ENCODE peak calls at places on chromosome 17, in seven cellular contexts. R, O, T, U, V, K and X are unnamed samples. For H3K4me1, the result is how much of the 10 kb centered on the place peaks cover.

GRCh38 chr17:82432017-82432416 is 13.6 kb upstream of the OGFOD3 start:
- ATAC-seq in R (no peak), O (no peak), T (no peak), U (no peak), V (no peak), K (no peak), X (no peak)

GRCh38 chr17:82679586-82680465 is 18.7 kb downstream of the RAB40B start:
- ATAC-seq in R (no peak), O (peak), T (no peak), U (no peak), V (peak), K (peak), X (no peak)

GRCh38 chr17:80593171-80593570 is 48.5 kb downstream of the RPTOR start:
- ATAC-seq in R (no peak), O (no peak), T (no peak), U (no peak), V (no peak), K (no peak), X (no peak)

GRCh38 chr17:69437475-69437874 is 23.0 kb downstream of the MAP2K6 start:
- ATAC-seq in R (no peak), O (no peak), T (no peak), U (no peak), V (no peak), K (no peak), X (no peak)

GRCh38 chr17:33284022-33284421 is 9.1 kb downstream of the ASIC2 start:
- ATAC-seq in R (peak), O (peak), T (peak), U (no peak), V (peak), K (no peak), X (peak)

GRCh38 chr17:35213412-35213925 is 19.3 kb upstream of the SLC35G3 start:
- ATAC-seq in R (peak), O (no peak), T (no peak), U (peak), V (no peak), K (no peak), X (no peak)

GRCh38 chr17:82599674-82600661 is 48.3 kb downstream of the WDR45B start:
- ATAC-seq in R (no peak), O (peak), T (no peak), U (no peak), V (peak), K (no peak), X (no peak)

GRCh38 chr17:7836596-7837374 is 2.8 kb downstream of the KDM6B start:
- ATAC-seq in R (peak), O (peak), T (peak), U (peak), V (peak), K (peak), X (peak)

GRCh38 chr17:69547230-69547629 is 132.7 kb downstream of the MAP2K6 start:
- ATAC-seq in R (no peak), O (no peak), T (no peak), U (no peak), V (no peak), K (no peak), X (no peak)

GRCh38 chr17:29546085-29546484 is 20.8 kb downstream of the ABHD15 start:
- ATAC-seq in R (no peak), O (no peak), T (no peak), U (no peak), V (peak), K (peak), X (no peak)

GRCh38 chr17:34261568-34261967 is 6.5 kb downstream of the CCL2 start:
- ATAC-seq in R (no peak), O (no peak), T (no peak), U (no peak), V (no peak), K (no peak), X (no peak)

GRCh38 chr17:18176152-18176551 is 7.5 kb upstream of the ALKBH5 start:
- ATAC-seq in R (no peak), O (no peak), T (peak), U (no peak), V (no peak), K (no peak), X (no peak)

GRCh38 chr17:74305865-74306654 is 20.0 kb upstream of the KIF19 start:
- ATAC-seq in R (no peak), O (no peak), T (no peak), U (no peak), V (no peak), K (no peak), X (no peak)

GRCh38 chr17:38660097-38661026 is 14.4 kb downstream of the EPOP start:
- ATAC-seq in R (no peak), O (no peak), T (peak), U (no peak), V (no peak), K (no peak), X (no peak)

GRCh38 chr17:10286324-10286723 is 86.5 kb downstream of the MYH13 start:
- ATAC-seq in R (no peak), O (no peak), T (peak), U (no peak), V (no peak), K (no peak), X (no peak)

GRCh38 chr17:74148446-74148845 is 55.0 kb upstream of the RPL38 start:
- ATAC-seq in R (no peak), O (no peak), T (no peak), U (no peak), V (no peak), K (no peak), X (no peak)

GRCh38 chr17:59479141-59479540 is 86.3 kb upstream of the DHX40 start:
- ATAC-seq in R (no peak), O (peak), T (no peak), U (no peak), V (no peak), K (no peak), X (no peak)

GRCh38 chr17:44012391-44012790 is 2.4 kb downstream of the TMEM101 start:
- ATAC-seq in R (no peak), O (no peak), T (no peak), U (no peak), V (no peak), K (peak), X (no peak)

GRCh38 chr17:39404542-39405378 is 3.3 kb upstream of the FBXL20 start:
- ATAC-seq in R (no peak), O (no peak), T (no peak), U (no peak), V (peak), K (no peak), X (no peak)

GRCh38 chr17:27846042-27846655 is 45.8 kb upstream of the NOS2 start:
- ATAC-seq in R (no peak), O (no peak), T (no peak), U (no peak), V (no peak), K (no peak), X (no peak)

GRCh38 chr17:41810659-41811548 is 845 bp downstream of the P3H4 start:
- ATAC-seq in R (no peak), O (peak), T (no peak), U (no peak), V (no peak), K (no peak), X (peak)

GRCh38 chr17:50102164-50102991 is 7.2 kb downstream of the PDK2 start:
- ATAC-seq in R (peak), O (peak), T (peak), U (peak), V (peak), K (peak), X (peak)

GRCh38 chr17:80095844-80096475 is 5.4 kb upstream of the GAA start:
- ATAC-seq in R (no peak), O (peak), T (no peak), U (no peak), V (no peak), K (no peak), X (no peak)

GRCh38 chr17:83126275-83126930 is 47.0 kb downstream of the METRNL start:
- ATAC-seq in R (no peak), O (peak), T (peak), U (no peak), V (no peak), K (no peak), X (no peak)

GRCh38 chr17:73546770-73547345 is 97.4 kb downstream of the SDK2 start:
- ATAC-seq in R (peak), O (peak), T (peak), U (no peak), V (peak), K (peak), X (no peak)

GRCh38 chr17:57211010-57211411 is 45.3 kb upstream of the MSI2 start:
- ATAC-seq in R (no peak), O (peak), T (no peak), U (no peak), V (peak), K (no peak), X (no peak)

GRCh38 chr17:21228111-21228510 is 14.2 kb upstream of the TMEM11 start:
- ATAC-seq in R (no peak), O (peak), T (no peak), U (no peak), V (no peak), K (peak), X (no peak)

GRCh38 chr17:69800870-69801269 is 274.2 kb upstream of the KCNJ16 start:
- ATAC-seq in R (no peak), O (no peak), T (no peak), U (no peak), V (no peak), K (no peak), X (no peak)

GRCh38 chr17:75589919-75590303 is 2.3 kb downstream of the MYO15B start:
- ATAC-seq in R (no peak), O (no peak), T (no peak), U (peak), V (no peak), K (no peak), X (no peak)

GRCh38 chr17:27800522-27800921 is at the start of gene NOS2:
- ATAC-seq in R (no peak), O (no peak), T (no peak), U (no peak), V (no peak), K (peak), X (no peak)

GRCh38 chr17:80785477-80786178 is 206.0 kb upstream of the CHMP6 start:
- ATAC-seq in R (peak), O (no peak), T (no peak), U (no peak), V (no peak), K (no peak), X (no peak)

GRCh38 chr17:40345161-40346034 is 19.1 kb downstream of the GJD3 start:
- ATAC-seq in R (peak), O (peak), T (peak), U (peak), V (peak), K (peak), X (peak)

GRCh38 chr17:50881182-50881581 is 15.0 kb upstream of the TOB1 start:
- ATAC-seq in R (no peak), O (no peak), T (no peak), U (no peak), V (no peak), K (no peak), X (no peak)

GRCh38 chr17:61391595-61392291 is 7.9 kb upstream of the TBX2 start:
- ATAC-seq in R (no peak), O (no peak), T (no peak), U (no peak), V (no peak), K (no peak), X (no peak)

GRCh38 chr17:73624496-73624988 is 19.7 kb downstream of the SDK2 start:
- ATAC-seq in R (no peak), O (no peak), T (no peak), U (no peak), V (no peak), K (no peak), X (no peak)

GRCh38 chr17:2262146-2262587 is 41.4 kb downstream of the SMG6 start:
- ATAC-seq in R (no peak), O (no peak), T (peak), U (no peak), V (peak), K (no peak), X (peak)

GRCh38 chr17:77374170-77374936 is 233.6 kb downstream of the SEC14L1 start:
- ATAC-seq in R (peak), O (peak), T (peak), U (peak), V (no peak), K (peak), X (peak)
- TF ChIP-seq CTCF in R (no peak), O (peak), T (peak), U (peak), V (no peak), K (peak), X (no peak)

GRCh38 chr17:65035191-65035590 is 21.3 kb downstream of the GNA13 start:
- ATAC-seq in R (peak), O (no peak), T (no peak), U (no peak), V (no peak), K (peak), X (no peak)
- H3K4me1 ChIP-seq in R (under half), O (under half), T (under half), U (half or more), V (under half), K (under half), X (half or more)

GRCh38 chr17:31446195-31446967 is 54.9 kb downstream of the RAB11FIP4 start:
- ATAC-seq in R (no peak), O (peak), T (no peak), U (no peak), V (peak), K (no peak), X (no peak)
- TF ChIP-seq CTCF in R (no peak), O (peak), T (no peak), U (no peak), V (peak), K (peak), X (no peak)

GRCh38 chr17:51999654-52000053 is 158.9 kb downstream of the CA10 start:
- ATAC-seq in R (no peak), O (no peak), T (no peak), U (no peak), V (no peak), K (no peak), X (no peak)
- H3K4me1 ChIP-seq in R (under half), O (under half), T (under half), U (under half), V (under half), K (under half), X (under half)